ENCODE peak calls at places on chromosome 12, in nine cellular contexts. One of them, this sample, is unnamed.

GRCh38 chr12:33795536-33795935 is 226.8 kb upstream of the ALG10 start:
- DNase-seq in ovary: no peak
- DNase-seq in heart right ventricle: no peak
- DNase-seq in OCI-LY7: no peak
- DNase-seq in GM23248: no peak
- DNase-seq in cardiac muscle cell: no peak
- DNase-seq in body of pancreas: no peak
- DNase-seq in HCT116: no peak
- DNase-seq in uterus: no peak
- DNase-seq in this sample: no peak

GRCh38 chr12:95335948-95336347 is 118.3 kb downstream of the VEZT start:
- DNase-seq in body of pancreas: no peak
- DNase-seq in cardiac muscle cell: no peak
- DNase-seq in GM23248: no peak
- DNase-seq in ovary: no peak
- DNase-seq in OCI-LY7: no peak
- DNase-seq in uterus: no peak
- DNase-seq in heart right ventricle: no peak
- DNase-seq in HCT116: no peak
- DNase-seq in this sample: peak; percentile 58

GRCh38 chr12:52434760-52435530 is 774 bp upstream of the KRT75 start:
- DNase-seq in OCI-LY7: no peak
- DNase-seq in HCT116: no peak
- DNase-seq in heart right ventricle: no peak
- DNase-seq in uterus: no peak
- DNase-seq in ovary: no peak
- DNase-seq in body of pancreas: no peak
- DNase-seq in cardiac muscle cell: no peak
- DNase-seq in GM23248: peak; percentile 29
- DNase-seq in this sample: no peak

GRCh38 chr12:42482820-42483533 is 106.6 kb downstream of the PRICKLE1 start:
- DNase-seq in HCT116: no peak
- DNase-seq in GM23248: peak; percentile 82
- DNase-seq in heart right ventricle: peak; percentile 76
- DNase-seq in uterus: peak; percentile 69
- DNase-seq in body of pancreas: peak; percentile 81
- DNase-seq in ovary: peak; percentile 90
- DNase-seq in OCI-LY7: peak; percentile 73
- DNase-seq in cardiac muscle cell: peak; percentile 92
- DNase-seq in this sample: peak; percentile 88

GRCh38 chr12:46546634-46547273 is 174.2 kb upstream of the SLC38A2 start:
- DNase-seq in body of pancreas: no peak
- DNase-seq in heart right ventricle: no peak
- DNase-seq in HCT116: no peak
- DNase-seq in cardiac muscle cell: no peak
- DNase-seq in ovary: no peak
- DNase-seq in uterus: no peak
- DNase-seq in GM23248: peak; percentile 73
- DNase-seq in OCI-LY7: no peak
- DNase-seq in this sample: no peak

GRCh38 chr12:31633464-31633863 is 26.0 kb upstream of the ETFBKMT start:
- DNase-seq in OCI-LY7: no peak
- DNase-seq in uterus: no peak
- DNase-seq in cardiac muscle cell: no peak
- DNase-seq in GM23248: no peak
- DNase-seq in HCT116: no peak
- DNase-seq in heart right ventricle: no peak
- DNase-seq in ovary: no peak
- DNase-seq in body of pancreas: no peak
- DNase-seq in this sample: no peak

GRCh38 chr12:92300781-92301180 is 155.1 kb upstream of the BTG1 start:
- DNase-seq in ovary: no peak
- DNase-seq in body of pancreas: no peak
- DNase-seq in uterus: no peak
- DNase-seq in cardiac muscle cell: no peak
- DNase-seq in HCT116: no peak
- DNase-seq in GM23248: no peak
- DNase-seq in OCI-LY7: no peak
- DNase-seq in heart right ventricle: no peak
- DNase-seq in this sample: no peak

GRCh38 chr12:132176358-132176919 is 32.2 kb downstream of the NOC4L start:
- DNase-seq in OCI-LY7: no peak
- DNase-seq in cardiac muscle cell: no peak
- DNase-seq in uterus: no peak
- DNase-seq in body of pancreas: no peak
- DNase-seq in GM23248: no peak
- DNase-seq in heart right ventricle: no peak
- DNase-seq in HCT116: no peak
- DNase-seq in ovary: no peak
- DNase-seq in this sample: no peak

GRCh38 chr12:1907652-1908611 is 10.5 kb downstream of the CACNA2D4 start:
- DNase-seq in GM23248: no peak
- DNase-seq in HCT116: no peak
- DNase-seq in heart right ventricle: no peak
- DNase-seq in OCI-LY7: no peak
- DNase-seq in cardiac muscle cell: no peak
- DNase-seq in ovary: no peak
- DNase-seq in body of pancreas: peak; percentile 32
- DNase-seq in uterus: peak; percentile 13
- DNase-seq in this sample: peak; percentile 65

GRCh38 chr12:19692091-19692490 is 252.8 kb downstream of the AEBP2 start:
- DNase-seq in GM23248: no peak
- DNase-seq in uterus: no peak
- DNase-seq in heart right ventricle: no peak
- DNase-seq in cardiac muscle cell: peak; percentile 7
- DNase-seq in body of pancreas: peak; percentile 12
- DNase-seq in ovary: no peak
- DNase-seq in OCI-LY7: no peak
- DNase-seq in HCT116: no peak
- DNase-seq in this sample: no peak

GRCh38 chr12:121224591-121224990 is 14.7 kb downstream of the P2RX4 start:
- DNase-seq in ovary: no peak
- DNase-seq in uterus: no peak
- DNase-seq in GM23248: no peak
- DNase-seq in heart right ventricle: no peak
- DNase-seq in cardiac muscle cell: no peak
- DNase-seq in body of pancreas: no peak
- DNase-seq in HCT116: no peak
- DNase-seq in OCI-LY7: no peak
- DNase-seq in this sample: no peak

GRCh38 chr12:64669270-64669842 is 59.1 kb downstream of the RASSF3 start:
- DNase-seq in ovary: peak; percentile 70
- DNase-seq in cardiac muscle cell: peak; percentile 62
- DNase-seq in GM23248: no peak
- DNase-seq in heart right ventricle: peak; percentile 70
- DNase-seq in OCI-LY7: peak; percentile 77
- DNase-seq in uterus: peak; percentile 46
- DNase-seq in body of pancreas: peak; percentile 45
- DNase-seq in HCT116: no peak
- DNase-seq in this sample: peak; percentile 59

GRCh38 chr12:46839964-46840363 is 14.2 kb upstream of the SLC38A4 start:
- DNase-seq in ovary: no peak
- DNase-seq in GM23248: peak; percentile 9
- DNase-seq in cardiac muscle cell: no peak
- DNase-seq in HCT116: no peak
- DNase-seq in OCI-LY7: no peak
- DNase-seq in body of pancreas: no peak
- DNase-seq in uterus: no peak
- DNase-seq in heart right ventricle: no peak
- DNase-seq in this sample: no peak

GRCh38 chr12:75781532-75782046 is 250.0 kb downstream of the PHLDA1 start:
- DNase-seq in HCT116: peak; percentile 49
- DNase-seq in ovary: no peak
- DNase-seq in heart right ventricle: peak; percentile 7
- DNase-seq in body of pancreas: no peak
- DNase-seq in uterus: no peak
- DNase-seq in OCI-LY7: no peak
- DNase-seq in cardiac muscle cell: no peak
- DNase-seq in GM23248: peak; percentile 41
- DNase-seq in this sample: no peak

GRCh38 chr12:10101042-10101579 is 2.3 kb upstream of the CLEC1A start:
- DNase-seq in cardiac muscle cell: no peak
- DNase-seq in OCI-LY7: no peak
- DNase-seq in GM23248: peak; percentile 88
- DNase-seq in heart right ventricle: no peak
- DNase-seq in HCT116: no peak
- DNase-seq in ovary: no peak
- DNase-seq in uterus: peak; percentile 27
- DNase-seq in body of pancreas: no peak
- DNase-seq in this sample: no peak

GRCh38 chr12:66197413-66198055 is 8.5 kb downstream of the IRAK3 start:
- DNase-seq in uterus: no peak
- DNase-seq in heart right ventricle: no peak
- DNase-seq in OCI-LY7: no peak
- DNase-seq in cardiac muscle cell: no peak
- DNase-seq in GM23248: peak; percentile 69
- DNase-seq in body of pancreas: no peak
- DNase-seq in ovary: no peak
- DNase-seq in HCT116: no peak
- DNase-seq in this sample: no peak

GRCh38 chr12:114678028-114678427 is 5.9 kb downstream of the TBX3 start:
- DNase-seq in uterus: no peak
- DNase-seq in body of pancreas: no peak
- DNase-seq in heart right ventricle: no peak
- DNase-seq in cardiac muscle cell: no peak
- DNase-seq in OCI-LY7: no peak
- DNase-seq in ovary: no peak
- DNase-seq in HCT116: no peak
- DNase-seq in GM23248: peak; percentile 39
- DNase-seq in this sample: no peak

GRCh38 chr12:114679942-114680341 is 4.0 kb downstream of the TBX3 start:
- DNase-seq in body of pancreas: no peak
- DNase-seq in ovary: no peak
- DNase-seq in GM23248: peak; percentile 47
- DNase-seq in cardiac muscle cell: no peak
- DNase-seq in heart right ventricle: no peak
- DNase-seq in uterus: no peak
- DNase-seq in HCT116: no peak
- DNase-seq in OCI-LY7: no peak
- DNase-seq in this sample: no peak

GRCh38 chr12:114680498-114681148 is 3.4 kb downstream of the TBX3 start:
- DNase-seq in uterus: no peak
- DNase-seq in GM23248: peak; percentile 58
- DNase-seq in OCI-LY7: no peak
- DNase-seq in body of pancreas: no peak
- DNase-seq in heart right ventricle: no peak
- DNase-seq in HCT116: no peak
- DNase-seq in ovary: no peak
- DNase-seq in cardiac muscle cell: no peak
- DNase-seq in this sample: no peak

GRCh38 chr12:114679452-114679875 is 4.5 kb downstream of the TBX3 start:
- DNase-seq in uterus: no peak
- DNase-seq in GM23248: peak; percentile 25
- DNase-seq in body of pancreas: no peak
- DNase-seq in cardiac muscle cell: no peak
- DNase-seq in ovary: no peak
- DNase-seq in HCT116: no peak
- DNase-seq in heart right ventricle: no peak
- DNase-seq in OCI-LY7: no peak
- DNase-seq in this sample: no peak

GRCh38 chr12:114678718-114679117 is 5.3 kb downstream of the TBX3 start:
- DNase-seq in OCI-LY7: no peak
- DNase-seq in ovary: no peak
- DNase-seq in GM23248: peak; percentile 20
- DNase-seq in uterus: no peak
- DNase-seq in body of pancreas: no peak
- DNase-seq in heart right ventricle: no peak
- DNase-seq in cardiac muscle cell: no peak
- DNase-seq in HCT116: no peak
- DNase-seq in this sample: no peak
- H3K36me3 ChIP-seq in OCI-LY7: no peaks in the 10 kb centered on the region
- H3K36me3 ChIP-seq in ovary: no peaks in the 10 kb centered on the region
- H3K36me3 ChIP-seq in GM23248: peaks cover 40% of the 10 kb centered on the region
- H3K36me3 ChIP-seq in uterus: no peaks in the 10 kb centered on the region
- H3K36me3 ChIP-seq in body of pancreas: no peaks in the 10 kb centered on the region
- H3K36me3 ChIP-seq in heart right ventricle: peaks cover 67% of the 10 kb centered on the region
- H3K36me3 ChIP-seq in cardiac muscle cell: peaks cover 18% of the 10 kb centered on the region
- H3K36me3 ChIP-seq in HCT116: peaks cover 7% of the 10 kb centered on the region
- H3K36me3 ChIP-seq in this sample: no peaks in the 10 kb centered on the region

GRCh38 chr12:57148469-57149308 is 1.3 kb upstream of the LRP1-AS start:
- DNase-seq in GM23248: peak; percentile 87
- DNase-seq in ovary: peak; percentile 74
- DNase-seq in heart right ventricle: peak; percentile 57
- DNase-seq in cardiac muscle cell: no peak
- DNase-seq in uterus: peak; percentile 86
- DNase-seq in body of pancreas: peak; percentile 32
- DNase-seq in OCI-LY7: no peak
- DNase-seq in HCT116: no peak
- DNase-seq in this sample: no peak
- H3K4me1 ChIP-seq in GM23248: peaks cover 85% of the 10 kb centered on the region
- H3K4me1 ChIP-seq in ovary: peaks cover 59% of the 10 kb centered on the region
- H3K4me1 ChIP-seq in heart right ventricle: peaks cover 94% of the 10 kb centered on the region
- H3K4me1 ChIP-seq in cardiac muscle cell: peaks cover 6% of the 10 kb centered on the region
- H3K4me1 ChIP-seq in uterus: peaks cover 47% of the 10 kb centered on the region
- H3K4me1 ChIP-seq in body of pancreas: peaks cover 4% of the 10 kb centered on the region
- H3K4me1 ChIP-seq in OCI-LY7: no peaks in the 10 kb centered on the region
- H3K4me1 ChIP-seq in HCT116: no peaks in the 10 kb centered on the region
- H3K4me1 ChIP-seq in this sample: no peaks in the 10 kb centered on the region

DNA sequence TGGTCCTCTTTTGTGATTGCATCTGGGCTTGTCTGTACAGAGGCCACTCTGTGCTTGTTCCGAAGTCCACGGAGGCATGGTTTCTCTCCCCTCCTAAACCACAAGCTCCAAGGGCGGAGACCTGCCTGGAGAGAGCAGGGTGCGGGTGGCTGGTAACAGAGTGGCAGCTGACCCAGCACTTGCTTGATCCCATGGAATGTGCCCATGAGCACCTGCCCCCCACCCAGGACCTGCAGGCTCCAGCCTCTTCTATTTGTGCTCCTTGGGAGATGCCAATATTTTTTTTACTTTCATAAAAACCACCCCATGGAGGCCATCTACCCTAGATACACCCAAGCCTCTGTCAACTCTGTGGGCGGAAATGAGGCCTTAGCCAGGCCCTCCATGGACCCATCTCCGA is 104.7 kb downstream of the PRMT8 start:
- DNase-seq in OCI-LY7: no peak
- DNase-seq in HCT116: no peak
- DNase-seq in GM23248: no peak
- DNase-seq in uterus: no peak
- DNase-seq in ovary: no peak
- DNase-seq in heart right ventricle: no peak
- DNase-seq in cardiac muscle cell: no peak
- DNase-seq in body of pancreas: no peak
- DNase-seq in this sample: no peak
- H3K36me3 ChIP-seq in OCI-LY7: no peaks in the 10 kb centered on the region
- H3K36me3 ChIP-seq in HCT116: no peaks in the 10 kb centered on the region
- H3K36me3 ChIP-seq in GM23248: no peaks in the 10 kb centered on the region
- H3K36me3 ChIP-seq in uterus: no peaks in the 10 kb centered on the region
- H3K36me3 ChIP-seq in ovary: no peaks in the 10 kb centered on the region
- H3K36me3 ChIP-seq in heart right ventricle: no peaks in the 10 kb centered on the region
- H3K36me3 ChIP-seq in cardiac muscle cell: no peaks in the 10 kb centered on the region
- H3K36me3 ChIP-seq in body of pancreas: no peaks in the 10 kb centered on the region
- H3K36me3 ChIP-seq in this sample: no peaks in the 10 kb centered on the region

DNA sequence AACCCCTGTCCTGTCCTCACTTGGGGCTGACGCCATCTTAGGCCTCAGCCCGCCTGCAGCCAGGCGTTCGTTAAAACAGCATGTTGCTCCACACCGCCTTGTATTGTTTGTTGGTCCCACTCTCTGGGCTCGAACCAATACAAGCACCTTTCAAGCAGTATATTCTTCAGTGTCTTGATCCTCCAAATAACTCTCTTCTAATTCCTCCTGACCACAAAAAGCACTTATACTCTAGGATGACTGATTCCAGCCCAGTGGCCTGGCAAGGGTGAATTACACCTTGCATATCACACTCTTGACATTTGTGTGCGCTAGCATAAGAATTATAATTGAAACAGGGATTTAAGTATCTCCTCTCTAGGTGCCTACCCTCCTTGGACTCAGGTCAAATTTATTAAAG is 7.1 kb downstream of the CCER1 start:
- DNase-seq in ovary: no peak
- DNase-seq in heart right ventricle: no peak
- DNase-seq in GM23248: no peak
- DNase-seq in body of pancreas: no peak
- DNase-seq in uterus: no peak
- DNase-seq in OCI-LY7: no peak
- DNase-seq in HCT116: no peak
- DNase-seq in cardiac muscle cell: no peak
- DNase-seq in this sample: no peak
- H3K4me1 ChIP-seq in ovary: no peaks in the 10 kb centered on the region
- H3K4me1 ChIP-seq in heart right ventricle: no peaks in the 10 kb centered on the region
- H3K4me1 ChIP-seq in GM23248: no peaks in the 10 kb centered on the region
- H3K4me1 ChIP-seq in body of pancreas: no peaks in the 10 kb centered on the region
- H3K4me1 ChIP-seq in uterus: no peaks in the 10 kb centered on the region
- H3K4me1 ChIP-seq in OCI-LY7: no peaks in the 10 kb centered on the region
- H3K4me1 ChIP-seq in HCT116: no peaks in the 10 kb centered on the region
- H3K4me1 ChIP-seq in cardiac muscle cell: no peaks in the 10 kb centered on the region
- H3K4me1 ChIP-seq in this sample: no peaks in the 10 kb centered on the region